ENCODE peak calls at places on chromosomes 2 and 18, in eight cellular contexts. O is fibroblast of lung; H is suprapubic skin; N is tibial nerve; T is sigmoid colon; W is CD4-positive, CD25-positive, alpha-beta regulatory T cell; V is mammary epithelial cell; B is OCI-LY7. S is an unnamed sample.

GRCh38 chr2:84870306-84870705 is 10.6 kb downstream of the TRABD2A start:
- DNase-seq in O (no peak), H (peak; percentile 20), N (no peak), T (peak; percentile 41), W (no peak), V (no peak), B (peak; percentile 41), S (no peak)

GRCh38 chr2:121285077-121285449 is at the start of gene TFCP2L1:
- DNase-seq in O (no peak), H (no peak), N (no peak), T (no peak), W (no peak), V (peak; percentile 74), B (peak; percentile 60), S (no peak)

GRCh38 chr2:238362611-238363010 is 42.3 kb downstream of the TRAF3IP1 start:
- DNase-seq in O (peak; percentile 28), H (no peak), N (no peak), T (no peak), W (no peak), V (no peak), B (no peak), S (no peak)

GRCh38 chr2:16952368-16952767 is 286.7 kb upstream of the CYRIA start:
- DNase-seq in O (no peak), H (no peak), N (no peak), T (no peak), W (no peak), V (no peak), B (no peak), S (no peak)

GRCh38 chr2:233210843-233211600 is 40.5 kb upstream of the ATG16L1 start:
- DNase-seq in O (peak; percentile 92), H (peak; percentile 84), N (peak; percentile 75), T (peak; percentile 88), W (no peak), V (peak; percentile 84), B (no peak), S (no peak)

GRCh38 chr2:236180831-236181453 is 12.8 kb upstream of the GBX2 start:
- DNase-seq in O (peak; percentile 73), H (peak; percentile 78), N (no peak), T (peak; percentile 66), W (no peak), V (no peak), B (peak; percentile 45), S (no peak)

GRCh38 chr2:234193977-234194563 is 143.6 kb downstream of the SPP2 start:
- DNase-seq in O (no peak), H (no peak), N (no peak), T (no peak), W (no peak), V (no peak), B (no peak), S (no peak)

GRCh38 chr2:127859712-127860085 is 1.7 kb upstream of the POLR2D start:
- DNase-seq in O (no peak), H (no peak), N (no peak), T (no peak), W (peak; percentile 57), V (peak; percentile 81), B (peak; percentile 73), S (peak; percentile 53)

GRCh38 chr2:126687086-126687485 is 31.1 kb downstream of the GYPC start:
- DNase-seq in O (no peak), H (no peak), N (no peak), T (no peak), W (no peak), V (no peak), B (no peak), S (no peak)

GRCh38 chr2:23605236-23605635 is 220.3 kb downstream of the KLHL29 start:
- DNase-seq in O (no peak), H (no peak), N (no peak), T (peak; percentile 43), W (no peak), V (no peak), B (no peak), S (no peak)

GRCh38 chr2:127342101-127342500 is 45.7 kb downstream of the MAP3K2 start:
- DNase-seq in O (no peak), H (no peak), N (no peak), T (no peak), W (no peak), V (no peak), B (peak; percentile 22), S (no peak)

GRCh38 chr2:8678731-8679566 is 2.9 kb upstream of the ID2 start:
- DNase-seq in O (peak; percentile 93), H (peak; percentile 94), N (peak; percentile 88), T (peak; percentile 96), W (peak; percentile 76), V (peak; percentile 82), B (peak; percentile 91), S (peak; percentile 86)

GRCh38 chr18:54089749-54090459 is 134.6 kb downstream of the MBD2 start:
- DNase-seq in O (no peak), H (no peak), N (no peak), T (no peak), W (no peak), V (peak; percentile 57), B (no peak), S (no peak)

GRCh38 chr2:32993140-32993539 is 46.4 kb downstream of the LTBP1 start:
- DNase-seq in O (no peak), H (no peak), N (no peak), T (no peak), W (no peak), V (no peak), B (no peak), S (no peak)

GRCh38 chr18:31041346-31042067 is 1.0 kb downstream of the DSC3 start:
- DNase-seq in O (no peak), H (no peak), N (no peak), T (no peak), W (no peak), V (peak; percentile 73), B (no peak), S (no peak)

GRCh38 chr2:151258121-151258520 is 3.5 kb downstream of the RBM43 start:
- DNase-seq in O (peak; percentile 85), H (no peak), N (no peak), T (no peak), W (no peak), V (peak; percentile 84), B (no peak), S (no peak)

GRCh38 chr18:73707035-73707434 is 440.6 kb downstream of the FBXO15 start:
- DNase-seq in O (peak; percentile 62), H (no peak), N (no peak), T (no peak), W (no peak), V (no peak), B (no peak), S (no peak)

GRCh38 chr2:112156152-112156986 is 18.2 kb downstream of the FBLN7 start:
- DNase-seq in O (peak; percentile 10), H (peak; percentile 53), N (no peak), T (no peak), W (peak; percentile 12), V (peak; percentile 69), B (no peak), S (no peak)

DNA sequence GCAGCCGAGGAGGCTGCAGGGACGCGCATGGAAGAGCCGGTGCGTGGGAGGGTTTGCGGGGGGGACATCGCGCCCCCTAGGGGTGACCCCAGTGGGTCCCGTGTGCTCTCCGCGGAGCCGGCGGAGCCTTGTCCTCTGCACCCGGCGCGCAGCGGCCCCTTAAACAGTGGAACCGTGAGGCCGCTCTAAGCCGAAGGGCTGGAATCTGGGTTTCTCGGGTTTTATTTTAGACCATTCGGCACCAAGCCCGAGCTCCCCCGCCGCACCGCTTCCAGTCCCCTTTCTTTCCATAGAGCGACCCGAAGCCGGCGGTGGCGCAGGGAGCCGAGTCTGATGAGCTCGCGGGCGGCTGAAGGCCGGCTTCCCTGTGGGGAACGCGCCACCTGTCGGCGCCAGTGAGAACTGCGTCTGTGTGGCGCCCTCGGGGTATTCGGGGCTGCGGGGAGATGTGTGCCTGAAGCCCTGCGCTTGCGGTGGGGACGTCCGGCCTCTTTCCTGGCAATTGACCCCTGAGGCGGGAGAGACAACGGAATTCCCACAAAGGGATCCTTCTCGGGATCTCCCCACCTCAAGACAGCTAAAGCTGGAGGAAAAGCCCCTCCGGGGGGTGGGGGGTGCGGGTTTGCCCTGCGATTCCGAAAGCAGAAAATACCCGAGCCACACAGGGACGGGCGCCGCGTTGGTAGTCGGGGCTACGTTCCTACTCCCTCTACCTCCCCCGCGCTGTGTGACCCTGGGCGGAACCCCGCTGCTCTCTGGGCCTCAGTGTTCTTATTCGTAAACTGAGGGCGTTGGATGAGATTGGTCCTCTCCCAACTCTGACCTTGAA is 8.2 kb upstream of the EN1 start:
- DNase-seq in O (peak; percentile 65), H (no peak), N (peak; percentile 71), T (peak; percentile 84), W (peak; percentile 58), V (peak; percentile 59), B (peak; percentile 70), S (peak; percentile 72)
- H3K4me3 ChIP-seq in O (peak overlapping the region; percentile 33), H (peak overlapping the region; percentile 41), N (no peak overlapping the region), T (no peak overlapping the region), W (no peak overlapping the region), V (peak overlapping the region; percentile 32), B (peak overlapping the region; percentile 39), S (peak overlapping the region; percentile 43)

DNA sequence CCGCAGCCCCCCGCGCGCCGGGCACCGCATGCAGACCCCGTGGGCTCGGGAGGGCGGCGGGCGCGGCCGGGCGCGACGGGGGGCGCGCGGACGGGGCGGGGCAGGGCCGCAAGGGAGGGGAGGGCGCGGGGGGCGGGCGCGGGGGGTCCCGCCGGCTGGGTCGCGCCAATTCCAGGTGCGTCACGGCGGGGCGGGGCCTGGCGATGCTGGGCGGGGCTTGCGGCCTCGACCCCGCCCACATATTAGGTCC is 241 bp downstream of the ING5 start:
- DNase-seq in O (peak; percentile 84), H (no peak), N (no peak), T (no peak), W (peak; percentile 77), V (no peak), B (peak; percentile 77), S (no peak)
- H3K4me3 ChIP-seq in O (peak overlapping the region; percentile 85), H (peak overlapping the region; percentile 78), N (peak overlapping the region; percentile 74), T (peak overlapping the region; percentile 67), W (no peak overlapping the region), V (peak overlapping the region; percentile 93), B (peak overlapping the region; percentile 94), S (no peak overlapping the region)

GRCh38 chr2:208252766-208253492 is 1.9 kb downstream of the IDH1 start:
- DNase-seq in O (peak; percentile 33), H (no peak), N (no peak), T (no peak), W (no peak), V (no peak), B (no peak), S (no peak)
- H3K4me3 ChIP-seq in O (peak overlapping the region; percentile 65), H (no peak overlapping the region), N (no peak overlapping the region), T (no peak overlapping the region), W (no peak overlapping the region), V (peak overlapping the region; percentile 2), B (peak overlapping the region; percentile 77), S (peak overlapping the region; percentile 88)

GRCh38 chr2:73223821-73224220 is 9.2 kb downstream of the PRADC1 start:
- DNase-seq in O (no peak), H (no peak), N (no peak), T (no peak), W (no peak), V (no peak), B (no peak), S (no peak)
- H3K4me3 ChIP-seq in O (no peak overlapping the region), H (no peak overlapping the region), N (no peak overlapping the region), T (no peak overlapping the region), W (no peak overlapping the region), V (no peak overlapping the region), B (no peak overlapping the region), S (no peak overlapping the region)

GRCh38 chr18:48405108-48405507 is 4.1 kb downstream of the ZBTB7C start:
- DNase-seq in O (peak; percentile 51), H (no peak), N (no peak), T (no peak), W (no peak), V (peak; percentile 75), B (no peak), S (no peak)
- H3K4me3 ChIP-seq in O (no peak overlapping the region), H (no peak overlapping the region), N (no peak overlapping the region), T (no peak overlapping the region), W (no peak overlapping the region), V (no peak overlapping the region), B (no peak overlapping the region), S (no peak overlapping the region)

GRCh38 chr2:68737717-68738116 is 3.1 kb downstream of the ARHGAP25 start:
- DNase-seq in O (no peak), H (no peak), N (no peak), T (no peak), W (no peak), V (no peak), B (peak; percentile 65), S (peak; percentile 47)
- H3K4me3 ChIP-seq in O (no peak overlapping the region), H (peak overlapping the region; percentile 27), N (no peak overlapping the region), T (no peak overlapping the region), W (peak overlapping the region; percentile 100), V (no peak overlapping the region), B (peak overlapping the region; percentile 73), S (peak overlapping the region; percentile 73)